ENCODE peak calls at places on chromosomes 11 and 22, in ten cellular contexts. N is GM04503; K is stromal cell of bone marrow; J is tibial artery; D is dermis blood vessel endothelial cell; A is activated naive CD4-positive, alpha-beta T cell; G is osteocyte; H is fibroblast of lung; R is endothelial cell; I is activated gamma-delta T cell treated with Interleukin-2 at 50 U/mL for 16 hours. L is an unnamed sample.

GRCh38 chr11:27722945-27723344 is 22.7 kb upstream of the BDNF start:
- DNase-seq in N (no peak), K (no peak), J (no peak), D (no peak), A (no peak), G (no peak), H (peak), R (no peak), I (no peak), L (no peak)

GRCh38 chr22:25053153-25053805 is 100.8 kb downstream of the KIAA1671 start:
- DNase-seq in N (no peak), K (peak), J (no peak), D (peak), A (no peak), G (no peak), H (no peak), R (no peak), I (no peak), L (no peak)

GRCh38 chr11:32420937-32421532 is 14.3 kb downstream of the WT1 start:
- DNase-seq in N (no peak), K (no peak), J (no peak), D (no peak), A (no peak), G (no peak), H (peak), R (peak), I (no peak), L (no peak)

GRCh38 chr11:128409476-128409875 is 177.9 kb downstream of the ETS1 start:
- DNase-seq in N (no peak), K (peak), J (no peak), D (peak), A (no peak), G (no peak), H (peak), R (no peak), I (no peak), L (no peak)

GRCh38 chr11:66188580-66188979 is 79.9 kb upstream of the RAB1B start:
- DNase-seq in N (peak), K (no peak), J (no peak), D (peak), A (no peak), G (no peak), H (peak), R (no peak), I (no peak), L (no peak)

GRCh38 chr11:72642815-72643511 is 31.3 kb downstream of the PDE2A start:
- DNase-seq in N (no peak), K (no peak), J (peak), D (peak), A (peak), G (peak), H (peak), R (peak), I (peak), L (no peak)

GRCh38 chr22:38873469-38874411 is 1.7 kb upstream of the CBX6 start:
- DNase-seq in N (no peak), K (no peak), J (peak), D (no peak), A (no peak), G (peak), H (no peak), R (no peak), I (peak), L (peak)

GRCh38 chr11:68684385-68685356 is at the start of gene GAL:
- DNase-seq in N (no peak), K (no peak), J (no peak), D (peak), A (no peak), G (no peak), H (no peak), R (peak), I (no peak), L (no peak)

GRCh38 chr22:30226192-30226832 is 20.2 kb downstream of the LIF start:
- DNase-seq in N (no peak), K (no peak), J (no peak), D (peak), A (no peak), G (no peak), H (peak), R (no peak), I (no peak), L (no peak)

GRCh38 chr11:27254744-27255446 is 108.1 kb downstream of the CCDC34 start:
- DNase-seq in N (peak), K (no peak), J (no peak), D (no peak), A (no peak), G (no peak), H (peak), R (no peak), I (no peak), L (no peak)

GRCh38 chr11:44621140-44621681 is 55.7 kb downstream of the CD82 start:
- DNase-seq in N (no peak), K (no peak), J (peak), D (peak), A (no peak), G (peak), H (peak), R (peak), I (peak), L (peak)

GRCh38 chr11:130413383-130414106 is 14.9 kb downstream of the ADAMTS8 start:
- DNase-seq in N (peak), K (peak), J (peak), D (no peak), A (no peak), G (no peak), H (peak), R (no peak), I (no peak), L (no peak)